ENCODE peak calls at places on chromosomes 4 and X, in seven cellular contexts. L is MM.1S, T is endothelial cell of umbilical vein, Z is GM23248, F is fibroblast of lung, N is hepatocyte, R is GM12878. Y is an unnamed sample.

GRCh38 chr4:24394041-24394440 is 190.3 kb downstream of the DHX15 start:
- DNase-seq in L (no peak), T (no peak), Z (peak; percentile 76), F (peak; percentile 40), N (no peak), R (no peak), Y (peak; percentile 90)

GRCh38 chrX:10157032-10157341 is 212 bp downstream of the CLCN4 start:
- DNase-seq in L (no peak), T (no peak), Z (no peak), F (no peak), N (no peak), R (no peak), Y (no peak)

GRCh38 chr4:7101692-7102515 is 34.0 kb upstream of the GRPEL1 start:
- DNase-seq in L (peak; percentile 62), T (peak; percentile 54), Z (peak; percentile 85), F (peak; percentile 60), N (peak; percentile 80), R (no peak), Y (peak; percentile 41)

GRCh38 chr4:103853627-103854026 is 133.8 kb upstream of the TACR3 start:
- DNase-seq in L (no peak), T (no peak), Z (peak; percentile 1), F (no peak), N (peak; percentile 13), R (no peak), Y (no peak)

GRCh38 chr4:121339824-121340223 is 41.0 kb downstream of the QRFPR start:
- DNase-seq in L (no peak), T (no peak), Z (no peak), F (no peak), N (no peak), R (no peak), Y (no peak)

GRCh38 chrX:44705817-44706551 is 137.8 kb upstream of the DUSP21 start:
- DNase-seq in L (no peak), T (no peak), Z (no peak), F (no peak), N (peak; percentile 8), R (no peak), Y (no peak)

GRCh38 chr4:118981171-118981838 is 92.7 kb downstream of the SYNPO2 start:
- DNase-seq in L (no peak), T (no peak), Z (peak; percentile 57), F (peak; percentile 5), N (no peak), R (no peak), Y (peak; percentile 64)

GRCh38 chr4:169745291-169745690 is 12.5 kb downstream of the HPF1 start:
- DNase-seq in L (no peak), T (no peak), Z (peak; percentile 77), F (peak; percentile 82), N (no peak), R (no peak), Y (peak; percentile 36)

GRCh38 chrX:1221296-1221845 is 8.9 kb upstream of the CRLF2 start:
- DNase-seq in L (no peak), T (no peak), Z (no peak), F (no peak), N (no peak), R (no peak), Y (no peak)

GRCh38 chr4:125314676-125315570 is at the start of gene FAT4:
- DNase-seq in L (peak; percentile 94), T (peak; percentile 99), Z (peak; percentile 99), F (peak; percentile 99), N (peak; percentile 96), R (no peak), Y (peak; percentile 97)

GRCh38 chrX:104315555-104315954 is 60.8 kb upstream of the ESX1 start:
- DNase-seq in L (no peak), T (peak; percentile 61), Z (peak; percentile 76), F (peak; percentile 32), N (no peak), R (no peak), Y (peak; percentile 72)

GRCh38 chr4:56990109-56990508 is 11.4 kb downstream of the POLR2B start:
- DNase-seq in L (no peak), T (no peak), Z (peak; percentile 22), F (peak; percentile 68), N (no peak), R (no peak), Y (peak; percentile 62)

GRCh38 chr4:87150498-87151261 is 69.7 kb downstream of the KLHL8 start:
- DNase-seq in L (peak; percentile 78), T (peak; percentile 87), Z (peak; percentile 71), F (peak; percentile 79), N (peak; percentile 85), R (peak; percentile 35), Y (peak; percentile 36)

GRCh38 chr4:4574792-4575191 is 32.9 kb upstream of the STX18 start:
- DNase-seq in L (no peak), T (peak; percentile 77), Z (peak; percentile 86), F (peak; percentile 86), N (peak; percentile 87), R (no peak), Y (peak; percentile 86)

GRCh38 chr4:183264614-183265013 is 55.5 kb downstream of the CLDN22 start:
- DNase-seq in L (no peak), T (no peak), Z (peak; percentile 72), F (peak; percentile 49), N (no peak), R (no peak), Y (peak; percentile 62)

GRCh38 chrX:111098874-111099273 is 2.9 kb downstream of the PAK3 start:
- DNase-seq in L (peak; percentile 72), T (no peak), Z (peak; percentile 1), F (peak; percentile 3), N (peak; percentile 77), R (no peak), Y (no peak)

DNA sequence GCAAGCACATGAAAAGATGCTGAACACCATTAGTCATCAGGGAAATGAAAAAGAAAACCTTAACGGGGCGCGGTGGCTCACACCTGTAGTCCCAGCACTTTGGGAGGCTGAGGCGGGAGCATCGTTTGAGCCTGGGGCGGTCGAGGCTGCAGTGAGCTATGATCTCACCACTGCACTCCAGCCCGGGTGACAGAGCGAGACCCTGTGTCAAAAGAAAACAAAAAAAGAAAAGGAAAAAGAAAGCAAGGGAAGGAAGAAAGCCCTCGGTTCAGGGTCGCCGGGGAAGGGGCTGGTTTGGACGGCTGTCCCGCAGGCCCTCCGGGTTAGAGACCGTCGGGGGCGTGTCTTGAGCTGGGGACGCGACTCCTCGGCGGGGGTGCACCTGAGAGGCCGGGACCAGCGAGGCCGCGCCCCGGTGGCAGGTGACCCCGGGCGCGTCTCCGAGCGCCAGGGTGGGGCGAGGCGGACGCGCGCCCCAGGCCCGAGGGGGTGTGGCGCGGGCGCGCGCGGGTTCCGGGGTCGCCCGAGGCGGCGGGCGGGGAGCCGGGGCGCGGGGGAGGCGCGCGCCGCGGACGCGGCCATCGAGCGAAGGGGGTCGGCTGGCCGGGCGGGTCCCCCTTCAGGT is 478 bp upstream of the PLXNA3 start:
- DNase-seq in L (peak; percentile 54), T (no peak), Z (peak; percentile 52), F (no peak), N (peak; percentile 75), R (no peak), Y (no peak)
- H2AFZ ChIP-seq in L (peak overlapping the region; percentile 48), T (peak overlapping the region; percentile 66), Z (peak overlapping the region; percentile 58), F (no peak overlapping the region), N (peak overlapping the region; percentile 57), R (peak overlapping the region; percentile 33), Y (peak overlapping the region; percentile 66)

GRCh38 chr4:80204433-80204832 is 7.1 kb downstream of the PRDM8 start:
- DNase-seq in L (no peak), T (no peak), Z (no peak), F (no peak), N (no peak), R (no peak), Y (no peak)

GRCh38 chr4:80199947-80200346 is 2.6 kb downstream of the PRDM8 start:
- DNase-seq in L (no peak), T (no peak), Z (no peak), F (no peak), N (no peak), R (no peak), Y (no peak)

GRCh38 chr4:80201326-80202151 is 4.2 kb downstream of the PRDM8 start:
- DNase-seq in L (no peak), T (peak; percentile 51), Z (peak; percentile 43), F (peak; percentile 52), N (peak; percentile 52), R (no peak), Y (peak; percentile 76)

GRCh38 chr4:80202190-80202711 is 4.9 kb downstream of the PRDM8 start:
- DNase-seq in L (peak; percentile 45), T (peak; percentile 77), Z (peak; percentile 91), F (peak; percentile 67), N (peak; percentile 86), R (no peak), Y (peak; percentile 58)

DNA sequence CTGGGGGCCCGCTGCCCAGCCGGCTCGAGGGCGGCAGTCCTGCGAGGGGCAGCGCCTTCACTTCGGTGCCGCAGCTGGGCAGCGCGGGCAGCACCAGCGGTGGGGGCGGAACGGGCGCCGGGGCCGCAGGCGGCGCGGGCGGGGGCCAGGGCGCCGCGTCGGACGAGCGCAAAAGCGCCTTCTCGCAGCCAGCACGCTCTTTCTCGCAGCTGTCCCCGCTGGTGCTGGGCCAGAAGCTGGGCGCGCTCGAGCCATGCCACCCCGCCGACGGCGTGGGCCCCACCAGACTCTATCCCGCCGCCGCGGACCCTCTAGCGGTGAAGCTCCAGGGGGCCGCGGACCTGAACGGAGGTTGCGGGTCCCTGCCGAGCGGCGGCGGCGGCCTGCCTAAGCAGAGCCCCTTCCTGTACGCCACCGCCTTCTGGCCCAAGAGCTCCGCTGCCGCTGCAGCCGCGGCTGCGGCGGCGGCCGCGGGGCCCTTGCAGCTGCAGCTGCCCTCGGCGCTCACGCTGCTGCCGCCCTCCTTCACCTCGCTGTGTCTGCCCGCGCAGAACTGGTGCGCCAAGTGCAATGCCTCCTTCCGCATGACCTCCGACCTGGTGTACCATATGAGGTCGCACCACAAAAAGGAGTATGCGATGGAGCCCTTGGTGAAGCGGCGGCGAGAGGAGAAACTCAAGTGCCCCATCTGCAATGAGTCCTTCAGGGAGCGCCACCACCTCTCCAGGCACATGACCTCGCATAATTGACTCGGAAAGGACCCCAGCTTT is 5.7 kb downstream of the PRDM8 start:
- DNase-seq in L (peak; percentile 52), T (peak; percentile 37), Z (peak; percentile 68), F (no peak), N (peak; percentile 38), R (no peak), Y (no peak)
- TF ChIP-seq EZH2 in L (no peak), T (peak; percentile 44), Z (no peak), F (no peak), N (peak; percentile 85), R (no peak), Y (no peak)

GRCh38 chr4:163331629-163332360 is 601 bp downstream of the NPY1R start:
- DNase-seq in L (no peak), T (peak; percentile 24), Z (peak; percentile 41), F (peak; percentile 15), N (peak; percentile 50), R (no peak), Y (peak; percentile 12)
- H2AFZ ChIP-seq in L (peak overlapping the region; percentile 91), T (peak overlapping the region; percentile 56), Z (peak overlapping the region; percentile 94), F (peak overlapping the region; percentile 84), N (peak overlapping the region; percentile 91), R (no peak overlapping the region), Y (peak overlapping the region; percentile 95)

GRCh38 chr4:41533685-41534084 is 4.3 kb upstream of the LIMCH1 start:
- DNase-seq in L (no peak), T (no peak), Z (no peak), F (no peak), N (no peak), R (no peak), Y (no peak)

GRCh38 chr4:41531561-41532245 is 6.3 kb upstream of the LIMCH1 start:
- DNase-seq in L (no peak), T (no peak), Z (no peak), F (no peak), N (no peak), R (no peak), Y (peak; percentile 42)

GRCh38 chr4:41530741-41531140 is 7.2 kb upstream of the LIMCH1 start:
- DNase-seq in L (no peak), T (no peak), Z (no peak), F (no peak), N (no peak), R (no peak), Y (no peak)

GRCh38 chr4:41532880-41533279 is 5.1 kb upstream of the LIMCH1 start:
- DNase-seq in L (no peak), T (peak; percentile 56), Z (no peak), F (peak; percentile 33), N (no peak), R (no peak), Y (no peak)

GRCh38 chr4:41532336-41532735 is 5.6 kb upstream of the LIMCH1 start:
- DNase-seq in L (no peak), T (no peak), Z (no peak), F (no peak), N (no peak), R (no peak), Y (no peak)
- TF ChIP-seq EZH2 in L (no peak), T (no peak), Z (no peak), F (no peak), N (no peak), R (no peak), Y (no peak)

Y was measured in astrocyte.